ENCODE peak calls at places on chromosomes 3 and 15, in nine cellular contexts. C is left cardiac atrium; T is activated B cell treated with CpG ODN at 0.5 μM for 24 hours; R is stimulated activated naive CD8-positive, alpha-beta T cell treated with anti-CD3 and anti-CD28 coated beads, Interleukin-15, amount 100 ng/mL, for 72 hours; L is GM23338; D is activated CD8-positive, alpha-beta T cell treated with anti-CD3 and anti-CD28 coated beads, Interleukin-2, amount 10 ng/mL, durations not matched to agents 7 days and 5 days; Z is upper lobe of left lung; H is esophagus mucosa; B is psoas muscle. O is an unnamed sample.

GRCh38 chr3:168730073-168730472 is 634.3 kb upstream of the GOLIM4 start:
- ATAC-seq in C (no peak), T (no peak), R (no peak), L (no peak), D (no peak), Z (no peak), H (no peak), B (no peak), O (no peak)

GRCh38 chr15:80679167-80679804 is 15.8 kb upstream of the ABHD17C start:
- ATAC-seq in C (no peak), T (no peak), R (peak), L (no peak), D (no peak), Z (peak), H (peak), B (no peak), O (no peak)

GRCh38 chr3:123157209-123157597 is 44.5 kb upstream of the SEC22A start:
- ATAC-seq in C (no peak), T (no peak), R (no peak), L (no peak), D (no peak), Z (no peak), H (no peak), B (no peak), O (no peak)

GRCh38 chr3:148866261-148866660 is 1.2 kb downstream of the CPA3 start:
- ATAC-seq in C (peak), T (no peak), R (no peak), L (no peak), D (no peak), Z (no peak), H (no peak), B (no peak), O (no peak)

GRCh38 chr3:196563721-196564225 is 4.6 kb downstream of the WDR53 start:
- ATAC-seq in C (no peak), T (no peak), R (no peak), L (no peak), D (no peak), Z (no peak), H (peak), B (no peak), O (no peak)

GRCh38 chr15:62874933-62875625 is 167.5 kb upstream of the TPM1 start:
- ATAC-seq in C (peak), T (no peak), R (no peak), L (peak), D (no peak), Z (no peak), H (no peak), B (no peak), O (peak)

GRCh38 chr15:38612159-38612863 is 47.7 kb upstream of the RASGRP1 start:
- ATAC-seq in C (no peak), T (no peak), R (peak), L (no peak), D (peak), Z (no peak), H (peak), B (no peak), O (no peak)

GRCh38 chr3:141410861-141411771 is 42.8 kb downstream of the ZBTB38 start:
- ATAC-seq in C (peak), T (peak), R (peak), L (no peak), D (peak), Z (no peak), H (peak), B (peak), O (peak)

GRCh38 chr3:177427540-177427939 is 230.3 kb upstream of the TBL1XR1 start:
- ATAC-seq in C (no peak), T (no peak), R (peak), L (no peak), D (peak), Z (no peak), H (peak), B (no peak), O (no peak)

GRCh38 chr15:63522143-63522531 is 17.7 kb downstream of the USP3 start:
- ATAC-seq in C (peak), T (no peak), R (no peak), L (no peak), D (no peak), Z (no peak), H (peak), B (peak), O (no peak)

GRCh38 chr3:149339931-149340309 is 6.5 kb upstream of the TM4SF18 start:
- ATAC-seq in C (peak), T (no peak), R (no peak), L (peak), D (no peak), Z (peak), H (peak), B (peak), O (no peak)

GRCh38 chr3:17810759-17811158 is 68.3 kb upstream of the TBC1D5 start:
- ATAC-seq in C (no peak), T (no peak), R (no peak), L (peak), D (no peak), Z (no peak), H (no peak), B (no peak), O (no peak)

GRCh38 chr3:108383306-108383705 is 87.0 kb downstream of the HHLA2 start:
- ATAC-seq in C (no peak), T (no peak), R (no peak), L (no peak), D (no peak), Z (no peak), H (no peak), B (no peak), O (no peak)

GRCh38 chr3:13135251-13135810 is 62.1 kb upstream of the IQSEC1 start:
- ATAC-seq in C (no peak), T (no peak), R (no peak), L (peak), D (no peak), Z (peak), H (no peak), B (no peak), O (no peak)

GRCh38 chr3:50259432-50260026 is 9.4 kb upstream of the SEMA3B start:
- ATAC-seq in C (no peak), T (no peak), R (peak), L (peak), D (peak), Z (no peak), H (no peak), B (peak), O (peak)

GRCh38 chr15:66921319-66921718 is 144.1 kb upstream of the SMAD3 start:
- ATAC-seq in C (peak), T (no peak), R (no peak), L (no peak), D (no peak), Z (no peak), H (peak), B (peak), O (no peak)

GRCh38 chr3:194604837-194605236 is 28.4 kb downstream of the TMEM44 start:
- ATAC-seq in C (no peak), T (no peak), R (no peak), L (peak), D (no peak), Z (no peak), H (no peak), B (no peak), O (no peak)

GRCh38 chr3:173216063-173216462 is 75.0 kb upstream of the SPATA16 start:
- ATAC-seq in C (no peak), T (no peak), R (no peak), L (no peak), D (no peak), Z (no peak), H (no peak), B (no peak), O (no peak)

GRCh38 chr15:56337084-56337725 is 28.0 kb upstream of the TEX9 start:
- ATAC-seq in C (no peak), T (no peak), R (no peak), L (no peak), D (no peak), Z (no peak), H (no peak), B (no peak), O (no peak)

GRCh38 chr15:67776600-67776999 is 48.7 kb upstream of the SKOR1 start:
- ATAC-seq in C (no peak), T (no peak), R (no peak), L (peak), D (no peak), Z (no peak), H (no peak), B (no peak), O (no peak)

GRCh38 chr3:116815831-116816588 is 106.4 kb downstream of the TUSC7 start:
- ATAC-seq in C (no peak), T (no peak), R (no peak), L (peak), D (no peak), Z (no peak), H (no peak), B (no peak), O (no peak)

GRCh38 chr3:98991393-98991792 is 89.9 kb upstream of the DCBLD2 start:
- ATAC-seq in C (no peak), T (no peak), R (no peak), L (peak), D (no peak), Z (no peak), H (no peak), B (no peak), O (peak)

O was measured in stimulated activated memory B cell treated with anti-CD40 and anti-IgM and Interleukin-4, amounts not matched to agents 10 μg/mL and 1 μg/mL and 100 μg/mL, for 72 hours.